ENCODE peak calls at places on chromosomes 11 and 22, in eight cellular contexts. One of them, this sample, is unnamed.

GRCh38 chr11:61516191-61516590 is 7.6 kb downstream of the LRRC10B start:
- DNase-seq in HFFc6: no peak
- DNase-seq in dorsolateral prefrontal cortex: no peak
- DNase-seq in WTC11: peak
- DNase-seq in progenitor cell of endocrine pancreas: no peak
- DNase-seq in nephron progenitor cell: no peak
- DNase-seq in testis: no peak
- DNase-seq in type B pancreatic cell: no peak
- DNase-seq in this sample: no peak

GRCh38 chr11:19110290-19110689 is 6.7 kb upstream of the ZDHHC13 start:
- DNase-seq in nephron progenitor cell: no peak
- DNase-seq in progenitor cell of endocrine pancreas: no peak
- DNase-seq in type B pancreatic cell: no peak
- DNase-seq in HFFc6: no peak
- DNase-seq in dorsolateral prefrontal cortex: peak
- DNase-seq in testis: peak
- DNase-seq in WTC11: no peak
- DNase-seq in this sample: no peak

GRCh38 chr22:46044718-46045458 is 67.9 kb upstream of the WNT7B start:
- DNase-seq in HFFc6: no peak
- DNase-seq in testis: no peak
- DNase-seq in nephron progenitor cell: peak
- DNase-seq in WTC11: peak
- DNase-seq in progenitor cell of endocrine pancreas: peak
- DNase-seq in type B pancreatic cell: no peak
- DNase-seq in dorsolateral prefrontal cortex: peak
- DNase-seq in this sample: peak

GRCh38 chr11:38498721-38499120 is 1900.7 kb upstream of the RAG2 start:
- DNase-seq in testis: no peak
- DNase-seq in nephron progenitor cell: no peak
- DNase-seq in WTC11: no peak
- DNase-seq in dorsolateral prefrontal cortex: no peak
- DNase-seq in HFFc6: no peak
- DNase-seq in type B pancreatic cell: no peak
- DNase-seq in progenitor cell of endocrine pancreas: no peak
- DNase-seq in this sample: no peak

GRCh38 chr22:23065495-23066122 is 4.7 kb upstream of the GNAZ start:
- DNase-seq in progenitor cell of endocrine pancreas: no peak
- DNase-seq in HFFc6: no peak
- DNase-seq in type B pancreatic cell: no peak
- DNase-seq in testis: peak
- DNase-seq in nephron progenitor cell: no peak
- DNase-seq in dorsolateral prefrontal cortex: peak
- DNase-seq in WTC11: peak
- DNase-seq in this sample: peak

GRCh38 chr11:3947084-3947483 is 91.6 kb downstream of the STIM1 start:
- DNase-seq in type B pancreatic cell: no peak
- DNase-seq in HFFc6: peak
- DNase-seq in testis: peak
- DNase-seq in progenitor cell of endocrine pancreas: no peak
- DNase-seq in WTC11: no peak
- DNase-seq in dorsolateral prefrontal cortex: no peak
- DNase-seq in nephron progenitor cell: no peak
- DNase-seq in this sample: peak

GRCh38 chr22:19420321-19420720 is 11.2 kb downstream of the HIRA start:
- DNase-seq in nephron progenitor cell: no peak
- DNase-seq in progenitor cell of endocrine pancreas: no peak
- DNase-seq in HFFc6: no peak
- DNase-seq in type B pancreatic cell: no peak
- DNase-seq in testis: no peak
- DNase-seq in dorsolateral prefrontal cortex: no peak
- DNase-seq in WTC11: no peak
- DNase-seq in this sample: no peak

GRCh38 chr11:109016724-109017123 is 351.9 kb downstream of the DDX10 start:
- DNase-seq in progenitor cell of endocrine pancreas: no peak
- DNase-seq in testis: no peak
- DNase-seq in HFFc6: no peak
- DNase-seq in WTC11: no peak
- DNase-seq in nephron progenitor cell: no peak
- DNase-seq in type B pancreatic cell: no peak
- DNase-seq in dorsolateral prefrontal cortex: no peak
- DNase-seq in this sample: no peak

GRCh38 chr11:119115484-119116234 is 5.7 kb upstream of the HINFP start:
- DNase-seq in HFFc6: no peak
- DNase-seq in dorsolateral prefrontal cortex: no peak
- DNase-seq in type B pancreatic cell: no peak
- DNase-seq in nephron progenitor cell: no peak
- DNase-seq in testis: peak
- DNase-seq in progenitor cell of endocrine pancreas: no peak
- DNase-seq in WTC11: no peak
- DNase-seq in this sample: no peak

GRCh38 chr22:37270928-37271650 is 11.2 kb upstream of the CYTH4 start:
- DNase-seq in type B pancreatic cell: no peak
- DNase-seq in dorsolateral prefrontal cortex: no peak
- DNase-seq in progenitor cell of endocrine pancreas: no peak
- DNase-seq in nephron progenitor cell: no peak
- DNase-seq in HFFc6: no peak
- DNase-seq in WTC11: no peak
- DNase-seq in testis: no peak
- DNase-seq in this sample: no peak

GRCh38 chr22:39026509-39027150 is 5.7 kb downstream of the APOBEC3D start:
- DNase-seq in WTC11: no peak
- DNase-seq in dorsolateral prefrontal cortex: no peak
- DNase-seq in progenitor cell of endocrine pancreas: no peak
- DNase-seq in nephron progenitor cell: no peak
- DNase-seq in HFFc6: no peak
- DNase-seq in testis: no peak
- DNase-seq in type B pancreatic cell: no peak
- DNase-seq in this sample: no peak

GRCh38 chr11:9461760-9462134 is 935 bp downstream of the ZNF143 start:
- DNase-seq in nephron progenitor cell: no peak
- DNase-seq in HFFc6: no peak
- DNase-seq in testis: no peak
- DNase-seq in type B pancreatic cell: no peak
- DNase-seq in progenitor cell of endocrine pancreas: no peak
- DNase-seq in WTC11: no peak
- DNase-seq in dorsolateral prefrontal cortex: no peak
- DNase-seq in this sample: no peak

GRCh38 chr11:103676413-103676812 is 360.0 kb upstream of the DDI1 start:
- DNase-seq in dorsolateral prefrontal cortex: no peak
- DNase-seq in progenitor cell of endocrine pancreas: no peak
- DNase-seq in HFFc6: peak
- DNase-seq in type B pancreatic cell: no peak
- DNase-seq in testis: no peak
- DNase-seq in nephron progenitor cell: no peak
- DNase-seq in WTC11: no peak
- DNase-seq in this sample: no peak

GRCh38 chr11:130940706-130941105 is 24.4 kb upstream of the SNX19 start:
- DNase-seq in HFFc6: no peak
- DNase-seq in testis: no peak
- DNase-seq in dorsolateral prefrontal cortex: no peak
- DNase-seq in type B pancreatic cell: no peak
- DNase-seq in WTC11: no peak
- DNase-seq in nephron progenitor cell: no peak
- DNase-seq in progenitor cell of endocrine pancreas: no peak
- DNase-seq in this sample: no peak

GRCh38 chr22:25729016-25729415 is 13.0 kb upstream of the MYO18B start:
- DNase-seq in dorsolateral prefrontal cortex: no peak
- DNase-seq in testis: no peak
- DNase-seq in nephron progenitor cell: no peak
- DNase-seq in type B pancreatic cell: no peak
- DNase-seq in HFFc6: no peak
- DNase-seq in WTC11: no peak
- DNase-seq in progenitor cell of endocrine pancreas: no peak
- DNase-seq in this sample: no peak

GRCh38 chr11:66881436-66881835 is 24.6 kb downstream of the LRFN4 start:
- DNase-seq in progenitor cell of endocrine pancreas: no peak
- DNase-seq in nephron progenitor cell: no peak
- DNase-seq in WTC11: no peak
- DNase-seq in dorsolateral prefrontal cortex: no peak
- DNase-seq in testis: no peak
- DNase-seq in HFFc6: no peak
- DNase-seq in type B pancreatic cell: no peak
- DNase-seq in this sample: no peak

GRCh38 chr11:77411238-77411637 is 62.7 kb downstream of the PAK1 start:
- DNase-seq in type B pancreatic cell: no peak
- DNase-seq in nephron progenitor cell: peak
- DNase-seq in WTC11: no peak
- DNase-seq in dorsolateral prefrontal cortex: no peak
- DNase-seq in testis: peak
- DNase-seq in progenitor cell of endocrine pancreas: no peak
- DNase-seq in HFFc6: no peak
- DNase-seq in this sample: peak

GRCh38 chr22:25143161-25144076 is 56.2 kb upstream of the CRYBB3 start:
- DNase-seq in progenitor cell of endocrine pancreas: no peak
- DNase-seq in HFFc6: no peak
- DNase-seq in testis: no peak
- DNase-seq in dorsolateral prefrontal cortex: no peak
- DNase-seq in type B pancreatic cell: no peak
- DNase-seq in WTC11: no peak
- DNase-seq in nephron progenitor cell: no peak
- DNase-seq in this sample: no peak

GRCh38 chr22:22865311-22866072 is 22.1 kb upstream of the IGLL5 start:
- DNase-seq in dorsolateral prefrontal cortex: no peak
- DNase-seq in type B pancreatic cell: no peak
- DNase-seq in testis: no peak
- DNase-seq in HFFc6: no peak
- DNase-seq in progenitor cell of endocrine pancreas: no peak
- DNase-seq in nephron progenitor cell: no peak
- DNase-seq in WTC11: no peak
- DNase-seq in this sample: no peak

GRCh38 chr11:116073854-116074837 is 569.9 kb upstream of the CADM1 start:
- DNase-seq in WTC11: no peak
- DNase-seq in HFFc6: no peak
- DNase-seq in progenitor cell of endocrine pancreas: no peak
- DNase-seq in nephron progenitor cell: no peak
- DNase-seq in testis: no peak
- DNase-seq in dorsolateral prefrontal cortex: peak
- DNase-seq in type B pancreatic cell: no peak
- DNase-seq in this sample: no peak
- TF ChIP-seq CTCF in WTC11: no peak
- TF ChIP-seq CTCF in HFFc6: no peak
- TF ChIP-seq CTCF in progenitor cell of endocrine pancreas: no peak
- TF ChIP-seq CTCF in nephron progenitor cell: no peak
- TF ChIP-seq CTCF in testis: no peak
- TF ChIP-seq CTCF in dorsolateral prefrontal cortex: no peak
- TF ChIP-seq CTCF in type B pancreatic cell: no peak
- TF ChIP-seq CTCF in this sample: no peak

DNA sequence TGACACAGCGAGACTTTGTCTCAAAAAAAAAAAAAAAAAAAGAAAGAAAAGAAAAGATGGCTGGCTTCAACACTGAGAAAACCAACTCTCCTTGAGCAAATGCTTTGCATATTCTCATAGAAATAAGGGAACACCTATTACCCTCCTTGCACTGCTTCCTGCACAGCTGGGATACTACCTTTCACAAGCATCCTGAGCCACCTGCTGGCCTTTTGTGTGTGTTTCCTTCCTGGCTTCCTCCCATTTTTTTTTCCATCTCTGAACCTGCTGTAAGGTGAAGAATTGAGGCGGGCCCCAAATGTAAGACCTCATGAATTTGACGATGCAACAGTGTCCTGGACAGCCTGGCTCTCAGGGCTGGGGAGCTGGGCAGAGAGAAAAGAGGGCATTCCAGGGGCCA is 1.9 kb upstream of the RFPL3 start:
- DNase-seq in progenitor cell of endocrine pancreas: no peak
- DNase-seq in type B pancreatic cell: no peak
- DNase-seq in testis: no peak
- DNase-seq in HFFc6: no peak
- DNase-seq in dorsolateral prefrontal cortex: no peak
- DNase-seq in nephron progenitor cell: no peak
- DNase-seq in WTC11: peak
- DNase-seq in this sample: no peak
- TF ChIP-seq CTCF in progenitor cell of endocrine pancreas: peak
- TF ChIP-seq CTCF in type B pancreatic cell: peak
- TF ChIP-seq CTCF in testis: no peak
- TF ChIP-seq CTCF in HFFc6: no peak
- TF ChIP-seq CTCF in dorsolateral prefrontal cortex: no peak
- TF ChIP-seq CTCF in nephron progenitor cell: peak
- TF ChIP-seq CTCF in WTC11: no peak
- TF ChIP-seq CTCF in this sample: no peak

GRCh38 chr11:45087301-45087700 is 59.1 kb upstream of the PRDM11 start:
- DNase-seq in WTC11: no peak
- DNase-seq in progenitor cell of endocrine pancreas: no peak
- DNase-seq in nephron progenitor cell: no peak
- DNase-seq in dorsolateral prefrontal cortex: no peak
- DNase-seq in type B pancreatic cell: no peak
- DNase-seq in testis: no peak
- DNase-seq in HFFc6: no peak
- DNase-seq in this sample: no peak
- TF ChIP-seq CTCF in WTC11: no peak
- TF ChIP-seq CTCF in progenitor cell of endocrine pancreas: no peak
- TF ChIP-seq CTCF in nephron progenitor cell: no peak
- TF ChIP-seq CTCF in dorsolateral prefrontal cortex: no peak
- TF ChIP-seq CTCF in type B pancreatic cell: no peak
- TF ChIP-seq CTCF in testis: no peak
- TF ChIP-seq CTCF in HFFc6: no peak
- TF ChIP-seq CTCF in this sample: no peak

GRCh38 chr11:41446566-41446965 is 12.9 kb downstream of the LRRC4C start:
- DNase-seq in nephron progenitor cell: no peak
- DNase-seq in testis: no peak
- DNase-seq in dorsolateral prefrontal cortex: no peak
- DNase-seq in type B pancreatic cell: no peak
- DNase-seq in progenitor cell of endocrine pancreas: no peak
- DNase-seq in WTC11: no peak
- DNase-seq in HFFc6: no peak
- DNase-seq in this sample: no peak

GRCh38 chr11:41451011-41451410 is 8.4 kb downstream of the LRRC4C start:
- DNase-seq in HFFc6: no peak
- DNase-seq in dorsolateral prefrontal cortex: no peak
- DNase-seq in testis: no peak
- DNase-seq in progenitor cell of endocrine pancreas: no peak
- DNase-seq in type B pancreatic cell: no peak
- DNase-seq in WTC11: no peak
- DNase-seq in nephron progenitor cell: no peak
- DNase-seq in this sample: no peak

GRCh38 chr11:41446107-41446506 is 13.3 kb downstream of the LRRC4C start:
- DNase-seq in progenitor cell of endocrine pancreas: no peak
- DNase-seq in nephron progenitor cell: no peak
- DNase-seq in testis: no peak
- DNase-seq in WTC11: no peak
- DNase-seq in type B pancreatic cell: no peak
- DNase-seq in HFFc6: no peak
- DNase-seq in dorsolateral prefrontal cortex: no peak
- DNase-seq in this sample: no peak

GRCh38 chr11:41449483-41450050 is 9.9 kb downstream of the LRRC4C start:
- DNase-seq in type B pancreatic cell: no peak
- DNase-seq in nephron progenitor cell: no peak
- DNase-seq in dorsolateral prefrontal cortex: no peak
- DNase-seq in testis: no peak
- DNase-seq in HFFc6: no peak
- DNase-seq in WTC11: no peak
- DNase-seq in progenitor cell of endocrine pancreas: no peak
- DNase-seq in this sample: no peak
- TF ChIP-seq CTCF in type B pancreatic cell: no peak
- TF ChIP-seq CTCF in nephron progenitor cell: no peak
- TF ChIP-seq CTCF in dorsolateral prefrontal cortex: no peak
- TF ChIP-seq CTCF in testis: no peak
- TF ChIP-seq CTCF in HFFc6: no peak
- TF ChIP-seq CTCF in WTC11: no peak
- TF ChIP-seq CTCF in progenitor cell of endocrine pancreas: no peak
- TF ChIP-seq CTCF in this sample: no peak